ENCODE peak calls at places on chromosomes 6 and 20, in four cellular contexts. N, J, K and M are unnamed samples.

GRCh38 chr20:62739581-62740285 is 31.1 kb downstream of the NTSR1 start:
- DNase-seq in N (no peak), J (no peak), K (no peak), M (peak; percentile 17)

GRCh38 chr20:58384821-58385220 is 4.2 kb upstream of the VAPB start:
- DNase-seq in N (no peak), J (no peak), K (no peak), M (no peak)

GRCh38 chr20:54166987-54167662 is 6.7 kb downstream of the CYP24A1 start:
- DNase-seq in N (no peak), J (no peak), K (no peak), M (no peak)

GRCh38 chr6:93088675-93089575 is 330.4 kb downstream of the EPHA7 start:
- DNase-seq in N (no peak), J (no peak), K (no peak), M (no peak)

GRCh38 chr6:136470044-136470443 is 80.2 kb downstream of the MAP7 start:
- DNase-seq in N (no peak), J (no peak), K (no peak), M (no peak)

GRCh38 chr20:2005831-2006426 is 12.1 kb upstream of the PDYN start:
- DNase-seq in N (peak; percentile 86), J (peak; percentile 60), K (peak; percentile 78), M (peak; percentile 37)

GRCh38 chr6:8642131-8642530 is 206.8 kb upstream of the SLC35B3 start:
- DNase-seq in N (no peak), J (no peak), K (peak; percentile 43), M (no peak)

GRCh38 chr6:51268666-51269065 is 450.0 kb downstream of the TFAP2B start:
- DNase-seq in N (no peak), J (no peak), K (no peak), M (no peak)

GRCh38 chr20:25299801-25300200 is 51.9 kb downstream of the PYGB start:
- DNase-seq in N (no peak), J (no peak), K (peak; percentile 20), M (no peak)

GRCh38 chr6:84836366-84836765 is 72.0 kb upstream of the TBX18 start:
- DNase-seq in N (no peak), J (no peak), K (no peak), M (no peak)

GRCh38 chr20:23298926-23299672 is 51.5 kb upstream of the NXT1 start:
- DNase-seq in N (no peak), J (peak; percentile 41), K (peak; percentile 17), M (no peak)